ENCODE peak calls at places on chromosome 3, in six cellular contexts. U is HepG2, J is H1, C is SK-N-SH, P is K562, X is GM12878. F is an unnamed sample.

GRCh38 chr3:10983219-10983916 is 9.2 kb upstream of the SLC6A1 start:
- DNase-seq in U (peak), J (peak), C (peak), P (peak), X (no peak), F (no peak)

GRCh38 chr3:23183731-23184130 is 19.4 kb upstream of the UBE2E2 start:
- DNase-seq in U (peak), J (peak), C (peak), P (peak), X (no peak), F (no peak)

GRCh38 chr3:159260049-159260662 is 458.3 kb downstream of the MFSD1 start:
- DNase-seq in U (peak), J (no peak), C (peak), P (peak), X (no peak), F (peak)

GRCh38 chr3:178443634-178444033 is 92.6 kb upstream of the KCNMB2 start:
- DNase-seq in U (no peak), J (no peak), C (no peak), P (no peak), X (no peak), F (no peak)

GRCh38 chr3:120435621-120436020 is 15.2 kb downstream of the FSTL1 start:
- DNase-seq in U (no peak), J (no peak), C (no peak), P (no peak), X (no peak), F (no peak)

GRCh38 chr3:149197669-149198068 is 24.0 kb downstream of the CP start:
- DNase-seq in U (no peak), J (peak), C (no peak), P (no peak), X (no peak), F (no peak)

GRCh38 chr3:195197764-195198423 is 73.1 kb downstream of the XXYLT1 start:
- DNase-seq in U (no peak), J (no peak), C (no peak), P (no peak), X (no peak), F (no peak)

GRCh38 chr3:162632672-162633071 is 1136.1 kb downstream of the OTOL1 start:
- DNase-seq in U (no peak), J (no peak), C (no peak), P (no peak), X (no peak), F (no peak)

GRCh38 chr3:128727996-128728395 is 2.0 kb downstream of the RAB7A start:
- DNase-seq in U (no peak), J (no peak), C (no peak), P (no peak), X (no peak), F (no peak)

GRCh38 chr3:195455789-195456188 is 13.0 kb upstream of the ACAP2 start:
- DNase-seq in U (no peak), J (no peak), C (no peak), P (no peak), X (no peak), F (no peak)

GRCh38 chr3:104347281-104347680 is 1019.4 kb upstream of the ALCAM start:
- DNase-seq in U (no peak), J (no peak), C (no peak), P (no peak), X (no peak), F (no peak)

GRCh38 chr3:81242871-81243270 is 518.6 kb downstream of the GBE1 start:
- DNase-seq in U (peak), J (no peak), C (peak), P (no peak), X (no peak), F (no peak)

GRCh38 chr3:195870442-195870841 is 37.9 kb downstream of the TNK2 start:
- DNase-seq in U (no peak), J (no peak), C (no peak), P (no peak), X (no peak), F (no peak)

GRCh38 chr3:24389108-24390090 is 105.3 kb downstream of the THRB start:
- DNase-seq in U (no peak), J (no peak), C (no peak), P (no peak), X (no peak), F (no peak)

GRCh38 chr3:136949708-136950107 is 8.1 kb upstream of the IL20RB start:
- DNase-seq in U (no peak), J (no peak), C (no peak), P (no peak), X (no peak), F (no peak)

GRCh38 chr3:152318512-152318911 is 49.8 kb downstream of the MBNL1 start:
- DNase-seq in U (no peak), J (no peak), C (no peak), P (no peak), X (no peak), F (no peak)

GRCh38 chr3:190591080-190591479 is 77.2 kb downstream of the IL1RAP start:
- DNase-seq in U (no peak), J (no peak), C (no peak), P (no peak), X (no peak), F (no peak)

GRCh38 chr3:186784820-186785516 is 1.6 kb downstream of the EIF4A2 start:
- DNase-seq in U (no peak), J (no peak), C (no peak), P (no peak), X (no peak), F (no peak)

GRCh38 chr3:61052855-61053254 is 198.4 kb downstream of the FHIT start:
- DNase-seq in U (no peak), J (no peak), C (no peak), P (no peak), X (no peak), F (no peak)

GRCh38 chr3:136105044-136105443 is 91.1 kb downstream of the MSL2 start:
- DNase-seq in U (no peak), J (no peak), C (no peak), P (no peak), X (no peak), F (peak)

GRCh38 chr3:189340680-189341460 is 169.1 kb downstream of the TPRG1 start:
- DNase-seq in U (peak), J (peak), C (no peak), P (no peak), X (no peak), F (no peak)

GRCh38 chr3:113183748-113184661 is 27.4 kb upstream of the BOC start:
- DNase-seq in U (no peak), J (no peak), C (peak), P (no peak), X (no peak), F (no peak)

GRCh38 chr3:16060945-16061344 is 113.5 kb upstream of the GALNT15 start:
- DNase-seq in U (no peak), J (no peak), C (no peak), P (no peak), X (no peak), F (no peak)

GRCh38 chr3:138082085-138082991 is 33.1 kb downstream of the DZIP1L start:
- DNase-seq in U (peak), J (no peak), C (no peak), P (no peak), X (peak), F (no peak)

GRCh38 chr3:134249935-134250716 is 533 bp downstream of the RYK start:
- DNase-seq in U (peak), J (peak), C (peak), P (peak), X (no peak), F (no peak)

GRCh38 chr3:122992628-122993570 is 34.7 kb downstream of the SEMA5B start:
- DNase-seq in U (no peak), J (no peak), C (peak), P (no peak), X (no peak), F (no peak)

GRCh38 chr3:63950698-63951097 is 38.5 kb upstream of the SCAANT1 start:
- DNase-seq in U (no peak), J (no peak), C (no peak), P (no peak), X (no peak), F (no peak)

GRCh38 chr3:120272294-120272693 is 12.7 kb downstream of the GPR156 start:
- DNase-seq in U (no peak), J (no peak), C (no peak), P (no peak), X (no peak), F (no peak)

GRCh38 chr3:158642005-158642404 is 2.3 kb upstream of the GFM1 start:
- DNase-seq in U (no peak), J (no peak), C (no peak), P (no peak), X (no peak), F (no peak)

GRCh38 chr3:37308247-37308646 is 133.9 kb upstream of the LRRFIP2 start:
- DNase-seq in U (peak), J (no peak), C (peak), P (peak), X (no peak), F (no peak)

GRCh38 chr3:37315669-37316068 is 141.3 kb upstream of the LRRFIP2 start:
- DNase-seq in U (no peak), J (no peak), C (no peak), P (no peak), X (no peak), F (no peak)

GRCh38 chr3:37309945-37310665 is 135.7 kb upstream of the LRRFIP2 start:
- DNase-seq in U (no peak), J (no peak), C (no peak), P (no peak), X (no peak), F (peak)

GRCh38 chr3:37307321-37307720 is 132.9 kb upstream of the LRRFIP2 start:
- DNase-seq in U (no peak), J (no peak), C (no peak), P (no peak), X (no peak), F (no peak)

GRCh38 chr3:37310666-37311050 is 136.3 kb upstream of the LRRFIP2 start:
- DNase-seq in U (no peak), J (no peak), C (no peak), P (no peak), X (no peak), F (no peak)
- TF ChIP-seq GABPA in U (no peak), J (no peak), C (no peak), P (no peak), X (no peak), F (no peak)

GRCh38 chr3:36918050-36918449 is 26.8 kb downstream of the TRANK1 start:
- DNase-seq in U (no peak), J (no peak), C (no peak), P (no peak), X (peak), F (no peak)

GRCh38 chr3:36923523-36923943 is 21.3 kb downstream of the TRANK1 start:
- DNase-seq in U (no peak), J (peak), C (no peak), P (no peak), X (no peak), F (peak)

GRCh38 chr3:36919439-36920160 is 25.3 kb downstream of the TRANK1 start:
- DNase-seq in U (peak), J (no peak), C (no peak), P (no peak), X (no peak), F (no peak)

GRCh38 chr3:36923981-36924747 is 20.7 kb downstream of the TRANK1 start:
- DNase-seq in U (no peak), J (no peak), C (no peak), P (no peak), X (no peak), F (no peak)

GRCh38 chr3:36920884-36921567 is 23.8 kb downstream of the TRANK1 start:
- DNase-seq in U (no peak), J (no peak), C (no peak), P (no peak), X (no peak), F (no peak)
- H3K4me3 ChIP-seq in U (no peak), J (no peak), C (no peak), P (no peak), X (no peak), F (no peak)

GRCh38 chr3:53045107-53045783 is 628 bp downstream of the SFMBT1 start:
- DNase-seq in U (no peak), J (peak), C (peak), P (peak), X (no peak), F (peak)

GRCh38 chr3:53043738-53044137 is 2.1 kb downstream of the SFMBT1 start:
- DNase-seq in U (no peak), J (peak), C (no peak), P (no peak), X (no peak), F (no peak)

GRCh38 chr3:53044371-53045106 is 1.3 kb downstream of the SFMBT1 start:
- DNase-seq in U (no peak), J (peak), C (peak), P (peak), X (no peak), F (peak)

GRCh38 chr3:53046171-53047170 is 598 bp upstream of the SFMBT1 start:
- DNase-seq in U (no peak), J (peak), C (peak), P (no peak), X (no peak), F (peak)

DNA sequence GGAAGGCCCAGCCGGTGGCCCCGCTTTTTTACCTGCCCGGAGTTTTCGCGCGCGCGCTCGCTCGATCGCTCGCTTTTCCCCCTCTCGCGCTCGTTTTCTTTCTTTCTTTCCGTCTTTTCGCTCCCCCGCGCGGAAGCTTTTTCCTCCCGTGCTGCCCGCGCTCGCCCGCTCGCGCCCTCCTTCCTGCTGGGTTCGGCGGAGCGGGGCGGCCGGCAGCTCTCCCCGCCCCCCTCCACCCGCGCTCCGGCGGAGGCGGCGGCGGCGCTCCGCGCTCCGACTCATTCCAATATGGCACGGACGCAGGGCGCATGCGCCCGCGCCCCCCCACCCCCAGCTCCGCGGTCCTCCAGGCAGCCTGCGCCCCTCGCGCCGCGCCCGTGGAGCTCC is at the start of gene SFMBT1:
- DNase-seq in U (no peak), J (peak), C (peak), P (peak), X (no peak), F (peak)
- TF ChIP-seq GABPA in U (no peak), J (no peak), C (no peak), P (no peak), X (no peak), F (no peak)

GRCh38 chr3:71585126-71585525 is 1.6 kb upstream of the FOXP1 start:
- DNase-seq in U (no peak), J (no peak), C (no peak), P (peak), X (no peak), F (no peak)

GRCh38 chr3:71587958-71588357 is 4.4 kb upstream of the FOXP1 start:
- DNase-seq in U (no peak), J (no peak), C (no peak), P (no peak), X (no peak), F (no peak)

GRCh38 chr3:71584216-71585061 is 911 bp upstream of the FOXP1 start:
- DNase-seq in U (peak), J (peak), C (peak), P (peak), X (no peak), F (peak)

GRCh38 chr3:71586810-71587242 is 3.3 kb upstream of the FOXP1 start:
- DNase-seq in U (no peak), J (no peak), C (no peak), P (no peak), X (no peak), F (no peak)

DNA sequence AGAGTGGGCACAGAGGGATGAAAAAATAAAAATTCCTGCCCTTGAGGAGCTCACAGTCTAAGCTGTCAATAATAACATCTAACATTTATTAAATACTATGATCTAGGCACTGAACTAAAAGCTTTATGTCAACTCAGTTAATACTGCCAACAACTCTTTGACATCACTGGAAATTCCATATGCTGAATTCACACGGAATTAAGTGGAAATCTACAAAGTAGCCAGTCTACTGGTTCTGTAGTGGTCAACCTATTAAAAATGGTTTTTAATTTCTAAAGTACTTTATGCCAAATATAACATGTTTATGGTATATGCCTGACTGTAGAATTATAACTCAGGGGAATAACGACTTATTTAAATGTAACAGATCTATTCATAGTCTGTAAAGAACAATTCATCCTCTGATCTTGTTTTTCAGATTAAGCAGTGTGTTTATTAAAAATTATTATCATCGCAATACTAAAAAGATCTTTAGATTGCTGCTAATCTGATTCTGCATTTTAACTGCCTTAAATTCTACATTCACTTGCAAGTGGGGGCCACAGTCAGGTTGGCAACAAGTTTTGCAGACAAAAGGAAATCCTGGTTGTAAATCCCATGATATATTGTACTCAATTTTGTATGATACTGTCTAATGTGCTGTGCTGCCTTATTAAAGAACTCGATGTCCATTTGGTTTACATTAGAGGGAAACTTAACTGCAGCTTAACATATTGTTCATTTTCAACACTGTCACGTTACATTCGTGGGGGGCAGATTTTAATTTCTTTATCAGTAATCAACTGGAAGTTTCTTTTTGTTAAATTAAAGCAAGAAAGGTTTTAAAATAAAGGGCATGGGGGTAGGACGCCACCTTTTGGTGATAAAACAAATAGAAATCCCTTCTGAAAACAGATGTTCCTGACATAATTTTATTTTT is 2.6 kb upstream of the FOXP1 start:
- DNase-seq in U (no peak), J (no peak), C (peak), P (peak), X (no peak), F (no peak)
- H3K4me3 ChIP-seq in U (no peak), J (no peak), C (no peak), P (no peak), X (no peak), F (no peak)

GRCh38 chr3:50194128-50194902 is 2.9 kb downstream of the GNAT1 start:
- DNase-seq in U (peak), J (peak), C (peak), P (peak), X (no peak), F (peak)

GRCh38 chr3:50195501-50196252 is 4.3 kb downstream of the GNAT1 start:
- DNase-seq in U (peak), J (no peak), C (no peak), P (no peak), X (no peak), F (no peak)

GRCh38 chr3:50193746-50194127 is 2.3 kb downstream of the GNAT1 start:
- DNase-seq in U (no peak), J (no peak), C (no peak), P (no peak), X (no peak), F (no peak)

GRCh38 chr3:50194903-50195500 is 3.6 kb downstream of the GNAT1 start:
- DNase-seq in U (peak), J (peak), C (peak), P (peak), X (no peak), F (no peak)

DNA sequence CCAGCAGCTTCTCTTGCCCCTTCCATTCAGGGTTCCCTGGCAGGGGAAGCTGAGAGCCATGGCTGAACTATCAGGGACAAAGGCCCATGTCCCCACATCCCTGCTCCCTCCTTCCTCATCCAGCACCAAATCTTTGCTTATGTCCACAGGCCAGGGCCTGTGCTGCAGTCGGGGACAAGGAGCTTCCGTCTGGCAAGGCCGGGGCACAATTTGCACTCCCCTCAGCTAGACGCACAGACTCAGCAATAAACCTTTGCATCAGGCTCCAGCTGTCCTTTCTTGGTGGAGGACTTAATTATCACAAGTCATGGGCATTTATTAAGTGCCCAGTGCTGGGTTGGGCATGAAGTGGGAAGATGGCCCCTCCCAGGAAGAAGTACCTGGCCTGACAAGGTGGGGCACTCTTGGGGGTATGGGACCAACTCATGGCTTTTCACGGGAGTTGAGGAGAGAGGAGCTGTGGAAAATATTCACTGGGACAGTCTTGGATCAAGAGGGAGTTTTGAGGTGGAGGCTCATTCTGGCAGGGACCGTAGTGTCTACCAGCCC is 4.9 kb downstream of the GNAT1 start:
- DNase-seq in U (no peak), J (no peak), C (no peak), P (no peak), X (no peak), F (no peak)
- TF ChIP-seq GABPA in U (no peak), J (no peak), C (no peak), P (no peak), X (no peak), F (no peak)

GRCh38 chr3:50230833-50231125 is 5.2 kb upstream of the GNAI2 start:
- DNase-seq in U (no peak), J (no peak), C (no peak), P (no peak), X (no peak), F (no peak)
- H3K4me3 ChIP-seq in U (no peak), J (no peak), C (no peak), P (no peak), X (no peak), F (no peak)

DNA sequence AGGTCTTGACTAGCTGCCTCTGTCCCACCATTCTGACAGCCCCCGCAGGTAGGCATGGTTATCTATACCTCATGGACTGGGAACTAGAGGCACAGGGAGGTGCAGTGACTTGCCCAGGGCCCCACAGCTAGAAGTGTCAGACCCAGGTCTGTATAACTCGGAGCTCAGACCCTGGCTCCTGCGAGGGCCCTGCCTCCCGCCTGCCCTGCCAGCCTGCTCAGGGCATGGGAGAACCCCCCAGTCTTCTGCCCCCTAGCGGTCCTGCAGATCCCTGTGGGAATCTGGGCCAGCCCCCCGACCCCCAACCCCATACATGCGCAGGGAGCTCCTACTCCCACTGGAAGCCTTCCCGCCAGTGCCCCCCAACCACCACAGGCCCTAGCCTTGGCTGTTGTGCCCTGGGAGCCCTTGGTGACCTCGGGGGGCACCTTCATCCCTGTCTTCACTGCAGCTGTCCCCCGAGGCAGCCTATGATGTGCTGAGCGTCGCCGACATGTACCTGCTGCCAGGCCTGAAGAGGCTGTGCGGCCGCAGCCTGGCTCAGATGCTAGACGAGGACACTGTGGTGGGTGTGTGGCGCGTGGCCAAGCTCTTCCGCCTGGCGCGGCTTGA is 6.9 kb downstream of the ABTB1 start:
- DNase-seq in U (no peak), J (peak), C (no peak), P (no peak), X (no peak), F (no peak)
- TF ChIP-seq GABPA in U (no peak), J (no peak), C (no peak), P (no peak), X (no peak), F (no peak)

GRCh38 chr3:192514081-192514753 is 213.1 kb downstream of the FGF12 start:
- DNase-seq in U (no peak), J (peak), C (peak), P (peak), X (no peak), F (no peak)
- H3K4me3 ChIP-seq in U (no peak), J (peak), C (peak), P (no peak), X (no peak), F (no peak)

F was measured in HL-60.